ENCODE peak calls at places on chromosomes 6 and 20, in seven cellular contexts. S is T-helper 9 cell, X is mucosa of gallbladder, K is posterior cingulate gyrus, O is HS-27A, U is sciatic nerve, L is progenitor cell of endocrine pancreas. J is an unnamed sample.

GRCh38 chr6:114514153-114514552 is 171.3 kb upstream of the HS3ST5 start:
- DNase-seq in S (no peak), X (no peak), K (no peak), O (no peak), U (no peak), L (no peak), J (no peak)

GRCh38 chr20:1868856-1869255 is 26.4 kb upstream of the SIRPA start:
- DNase-seq in S (no peak), X (no peak), K (no peak), O (no peak), U (no peak), L (no peak), J (no peak)

GRCh38 chr6:46452312-46452917 is 38.8 kb downstream of the RCAN2 start:
- DNase-seq in S (no peak), X (no peak), K (no peak), O (no peak), U (no peak), L (no peak), J (no peak)

GRCh38 chr20:58717278-58718091 is 24.9 kb downstream of the NPEPL1 start:
- DNase-seq in S (no peak), X (peak; percentile 9), K (peak; percentile 9), O (no peak), U (peak; percentile 54), L (no peak), J (no peak)

GRCh38 chr6:72622094-72622540 is 253 bp downstream of the KCNQ5 start:
- DNase-seq in S (peak; percentile 20), X (peak; percentile 10), K (peak; percentile 18), O (peak; percentile 34), U (no peak), L (peak; percentile 55), J (peak; percentile 32)

GRCh38 chr6:116563830-116564229 is 7.5 kb upstream of the RWDD1 start:
- DNase-seq in S (no peak), X (no peak), K (no peak), O (no peak), U (no peak), L (no peak), J (no peak)

GRCh38 chr6:169445661-169446581 is 192.3 kb upstream of the THBS2 start:
- DNase-seq in S (no peak), X (peak; percentile 53), K (no peak), O (no peak), U (no peak), L (no peak), J (no peak)

GRCh38 chr6:167906899-167907298 is 80.2 kb downstream of the AFDN start:
- DNase-seq in S (no peak), X (peak; percentile 77), K (peak; percentile 15), O (no peak), U (no peak), L (no peak), J (peak; percentile 86)

GRCh38 chr20:52959125-52959524 is 13.0 kb upstream of the TSHZ2 start:
- DNase-seq in S (no peak), X (no peak), K (no peak), O (no peak), U (no peak), L (no peak), J (no peak)

GRCh38 chr6:152096863-152097496 is 289.5 kb downstream of the ESR1 start:
- DNase-seq in S (no peak), X (no peak), K (no peak), O (peak; percentile 68), U (no peak), L (no peak), J (no peak)